ENCODE peak calls at places on chromosomes 2 and 18, in eight cellular contexts. P is NCI-H1092 treated with DMSO at 0.1 percent for 48 hours; B is NCI-H345; H is heart right ventricle; Q is KG1; L is NCI-H524 treated with DMSO at 0.1 percent for 48 hours; G is C1 segment of cervical spinal cord; T is CD4-positive, CD25-positive, alpha-beta regulatory T cell. U is an unnamed sample.

GRCh38 chr18:28728891-28729290 is 552.0 kb upstream of the CDH2 start:
- DNase-seq in H (no peak), G (no peak), B (no peak), Q (no peak), P (no peak), L (no peak), T (no peak), U (no peak)

GRCh38 chr2:160075171-160075570 is 12.8 kb upstream of the PLA2R1 start:
- DNase-seq in G (no peak), P (no peak), H (no peak), L (no peak), B (no peak), T (no peak), Q (no peak), U (no peak)

GRCh38 chr2:134429886-134430285 is 176.0 kb downstream of the MGAT5 start:
- DNase-seq in G (no peak), L (no peak), T (no peak), P (no peak), B (no peak), Q (no peak), H (no peak), U (no peak)

GRCh38 chr2:149068996-149069888 is 30.7 kb downstream of the LYPD6B start:
- DNase-seq in B (no peak), P (no peak), G (no peak), H (no peak), L (no peak), Q (no peak), T (no peak), U (no peak)

GRCh38 chr2:27023740-27024139 is 9.0 kb upstream of the TMEM214 start:
- DNase-seq in T (no peak), B (no peak), L (no peak), G (no peak), P (no peak), Q (no peak), H (no peak), U (no peak)

GRCh38 chr2:119218478-119219064 is 5.1 kb upstream of the STEAP3 start:
- DNase-seq in P (peak), L (peak), G (no peak), B (peak), T (no peak), H (peak), Q (no peak), U (peak)

GRCh38 chr18:47893047-47893446 is 37.4 kb downstream of the SMAD2 start:
- DNase-seq in Q (no peak), B (no peak), P (no peak), H (no peak), T (no peak), G (no peak), L (no peak), U (no peak)

GRCh38 chr2:16325613-16326510 is 339.8 kb downstream of the CYRIA start:
- DNase-seq in B (no peak), H (no peak), T (no peak), G (no peak), L (no peak), Q (no peak), P (no peak), U (no peak)

GRCh38 chr2:144470819-144471218 is 49.1 kb downstream of the ZEB2 start:
- DNase-seq in P (no peak), H (no peak), T (no peak), L (no peak), B (no peak), Q (no peak), G (no peak), U (no peak)

GRCh38 chr2:36356990-36357505 is 1.5 kb downstream of the CRIM1 start:
- DNase-seq in B (no peak), H (peak), P (no peak), L (no peak), G (no peak), T (no peak), Q (peak), U (no peak)

GRCh38 chr2:223095207-223095606 is 43.2 kb downstream of the KCNE4 start:
- DNase-seq in B (no peak), G (no peak), L (no peak), P (no peak), H (no peak), Q (no peak), T (no peak), U (no peak)

GRCh38 chr2:218733615-218734021 is 23.0 kb downstream of the TTLL4 start:
- DNase-seq in B (no peak), T (no peak), H (no peak), Q (no peak), G (peak), P (no peak), L (no peak), U (no peak)

GRCh38 chr2:103667335-103667884 is 905.6 kb downstream of the TMEM182 start:
- DNase-seq in T (no peak), G (no peak), Q (no peak), P (no peak), H (no peak), L (no peak), B (no peak), U (no peak)

GRCh38 chr2:233828546-233829192 is 25.7 kb downstream of the HJURP start:
- DNase-seq in G (no peak), H (no peak), L (no peak), B (no peak), T (no peak), P (no peak), Q (no peak), U (no peak)

GRCh38 chr2:160510617-160511016 is 17.0 kb upstream of the RBMS1 start:
- DNase-seq in P (no peak), B (no peak), T (no peak), H (no peak), Q (no peak), L (no peak), G (no peak), U (no peak)

GRCh38 chr2:176178271-176178806 is 10.1 kb upstream of the HOXD1 start:
- DNase-seq in H (no peak), L (peak), Q (no peak), T (no peak), P (no peak), G (no peak), B (peak), U (peak)

GRCh38 chr2:215713393-215713792 is 277.5 kb upstream of the FN1 start:
- DNase-seq in H (no peak), P (no peak), L (no peak), B (no peak), G (no peak), T (no peak), Q (no peak), U (no peak)

GRCh38 chr2:229392214-229392613 is 121.1 kb upstream of the PID1 start:
- DNase-seq in H (no peak), T (no peak), L (no peak), Q (no peak), P (no peak), G (no peak), B (no peak), U (no peak)

GRCh38 chr18:78494204-78494603 is 485.4 kb upstream of the SALL3 start:
- DNase-seq in H (no peak), B (no peak), G (no peak), L (no peak), P (no peak), Q (no peak), T (no peak), U (peak)

GRCh38 chr18:24023185-24023814 is 8.7 kb downstream of the TTC39C start:
- DNase-seq in Q (no peak), G (no peak), B (no peak), P (no peak), H (no peak), T (no peak), L (no peak), U (no peak)

GRCh38 chr18:54161267-54161666 is 63.2 kb downstream of the MBD2 start:
- DNase-seq in P (no peak), Q (no peak), B (no peak), L (no peak), T (no peak), H (no peak), G (no peak), U (no peak)

GRCh38 chr2:232890896-232891601 is 21.0 kb downstream of the SNORC start:
- DNase-seq in L (no peak), Q (no peak), B (no peak), H (no peak), G (no peak), P (no peak), T (no peak), U (peak)

GRCh38 chr2:172783091-172783898 is 47.6 kb downstream of the RAPGEF4 start:
- DNase-seq in H (peak), L (no peak), B (no peak), P (no peak), G (no peak), Q (no peak), T (no peak), U (no peak)

GRCh38 chr2:15748736-15749323 is 157.2 kb downstream of the DDX1 start:
- DNase-seq in T (no peak), G (no peak), H (no peak), L (no peak), P (no peak), Q (no peak), B (no peak), U (no peak)

GRCh38 chr2:33391582-33392255 is 84.7 kb upstream of the RASGRP3 start:
- DNase-seq in G (no peak), P (no peak), L (no peak), B (no peak), T (no peak), H (no peak), Q (no peak), U (no peak)

GRCh38 chr18:3209859-3210569 is 9.8 kb downstream of the MYOM1 start:
- DNase-seq in H (no peak), T (no peak), G (no peak), B (no peak), Q (no peak), L (no peak), P (no peak), U (no peak)

GRCh38 chr2:135817946-135818345 is 19.0 kb downstream of the LCT start:
- DNase-seq in P (no peak), Q (no peak), H (no peak), L (no peak), G (no peak), T (no peak), B (no peak), U (no peak)

GRCh38 chr2:121388371-121388770 is 103.4 kb upstream of the TFCP2L1 start:
- DNase-seq in Q (no peak), G (no peak), B (no peak), P (no peak), T (no peak), L (no peak), H (no peak), U (no peak)

GRCh38 chr2:168495524-168495923 is 39.5 kb downstream of the CERS6 start:
- DNase-seq in G (no peak), L (no peak), P (no peak), Q (no peak), B (no peak), H (no peak), T (no peak), U (no peak)

GRCh38 chr2:79105259-79105658 is 15.0 kb upstream of the REG1A start:
- DNase-seq in P (no peak), L (no peak), G (no peak), B (no peak), T (no peak), H (no peak), Q (no peak), U (no peak)

GRCh38 chr18:13630869-13631268 is 95.5 kb downstream of the FAM210A start:
- DNase-seq in H (no peak), P (no peak), B (no peak), Q (no peak), G (no peak), T (no peak), L (no peak), U (no peak)

GRCh38 chr2:203687161-203687560 is 19.3 kb upstream of the CD28 start:
- DNase-seq in P (no peak), B (no peak), H (no peak), T (no peak), L (no peak), Q (no peak), G (no peak), U (no peak)

GRCh38 chr2:182482511-182482910 is 55.7 kb upstream of the PDE1A start:
- DNase-seq in G (no peak), P (no peak), T (no peak), B (no peak), L (no peak), Q (no peak), H (no peak), U (no peak)

GRCh38 chr2:95359035-95359434 is 43.5 kb upstream of the FAHD2A start:
- DNase-seq in B (no peak), L (no peak), H (no peak), Q (no peak), T (no peak), G (no peak), P (no peak), U (no peak)

GRCh38 chr2:42840141-42840540 is 47.8 kb upstream of the HAAO start:
- DNase-seq in G (no peak), T (no peak), L (no peak), P (no peak), H (no peak), B (no peak), Q (no peak), U (no peak)

GRCh38 chr2:237304763-237305514 is 109.0 kb downstream of the COL6A3 start:
- DNase-seq in B (no peak), G (no peak), L (no peak), P (no peak), H (no peak), Q (no peak), T (no peak), U (no peak)

GRCh38 chr2:50749226-50749625 is 282.7 kb downstream of the NRXN1 start:
- DNase-seq in B (no peak), Q (no peak), T (no peak), H (no peak), P (no peak), G (no peak), L (no peak), U (no peak)

U was measured in COR-L47.